ENCODE peak calls at places on chromosomes 5 and 9, in six cellular contexts. Y is BJ, H is heart right ventricle, N is adrenal gland, S is PC-9, J is nephron progenitor cell. G is an unnamed sample.

GRCh38 chr5:390571-391491 is 52.1 kb upstream of the EXOC3 start:
- DNase-seq in Y (no peak), N (peak; percentile 33), S (no peak), H (no peak), J (no peak), G (peak; percentile 29)

GRCh38 chr9:29449294-29449693 is 1876.0 kb upstream of the C9orf72 start:
- DNase-seq in J (no peak), Y (no peak), N (no peak), S (no peak), H (no peak), G (no peak)

GRCh38 chr9:136316271-136316751 is 11.0 kb upstream of the GPSM1 start:
- DNase-seq in J (no peak), H (peak; percentile 8), Y (no peak), N (no peak), S (no peak), G (no peak)

GRCh38 chr5:73280821-73281746 is 108.1 kb downstream of the TMEM174 start:
- DNase-seq in H (no peak), N (peak; percentile 83), Y (no peak), J (no peak), S (peak; percentile 79), G (no peak)

GRCh38 chr9:68720656-68721313 is 15.7 kb downstream of the PIP5K1B start:
- DNase-seq in J (no peak), Y (no peak), N (no peak), S (no peak), H (no peak), G (no peak)

GRCh38 chr9:93318441-93318840 is 133.0 kb upstream of the FAM120A start:
- DNase-seq in J (no peak), H (no peak), S (no peak), Y (no peak), N (no peak), G (no peak)

GRCh38 chr5:157222506-157223230 is 42.0 kb downstream of the ITK start:
- DNase-seq in J (no peak), H (no peak), Y (no peak), S (no peak), N (no peak), G (no peak)

GRCh38 chr9:134399435-134400056 is 73.3 kb downstream of the RXRA start:
- DNase-seq in S (no peak), N (peak; percentile 66), H (no peak), J (no peak), Y (no peak), G (no peak)

GRCh38 chr5:136053336-136054121 is 24.7 kb downstream of the TGFBI start:
- DNase-seq in S (peak; percentile 96), H (no peak), Y (peak; percentile 84), J (no peak), N (peak; percentile 63), G (no peak)

GRCh38 chr5:19859020-19859419 is 129.0 kb downstream of the CDH18 start:
- DNase-seq in J (no peak), S (no peak), Y (no peak), N (no peak), H (no peak), G (no peak)

GRCh38 chr9:22215492-22215891 is 206.4 kb upstream of the CDKN2B start:
- DNase-seq in H (no peak), S (no peak), J (no peak), N (no peak), Y (no peak), G (no peak)

GRCh38 chr5:116532762-116533525 is 41.7 kb downstream of the SEMA6A start:
- DNase-seq in S (no peak), N (no peak), Y (no peak), J (no peak), H (no peak), G (no peak)

GRCh38 chr5:146699729-146700430 is 178.7 kb downstream of the PPP2R2B start:
- DNase-seq in H (no peak), Y (no peak), N (no peak), J (no peak), S (no peak), G (no peak)

GRCh38 chr9:99118782-99119466 is 14.0 kb downstream of the TGFBR1 start:
- DNase-seq in N (no peak), S (no peak), H (no peak), J (no peak), Y (no peak), G (no peak)

GRCh38 chr5:104533498-104533897 is 970.9 kb upstream of the NUDT12 start:
- DNase-seq in S (peak; percentile 49), N (no peak), Y (no peak), J (no peak), H (no peak), G (no peak)

GRCh38 chr5:26482817-26483375 is 555.5 kb downstream of the CDH9 start:
- DNase-seq in J (peak; percentile 38), S (no peak), Y (no peak), H (no peak), N (peak; percentile 63), G (no peak)

GRCh38 chr9:135724186-135724797 is 22.3 kb downstream of the KCNT1 start:
- DNase-seq in J (no peak), H (no peak), Y (no peak), N (no peak), S (no peak), G (no peak)

GRCh38 chr5:74149395-74149794 is 491.1 kb downstream of the ENC1 start:
- DNase-seq in H (no peak), Y (peak; percentile 64), N (peak; percentile 79), S (no peak), J (no peak), G (no peak)

GRCh38 chr5:51387854-51388320 is 4.6 kb downstream of the ISL1 start:
- DNase-seq in Y (no peak), S (no peak), J (no peak), H (no peak), N (peak; percentile 62), G (no peak)

GRCh38 chr9:132615822-132616221 is 33.4 kb downstream of the BARHL1 start:
- DNase-seq in S (no peak), J (no peak), Y (no peak), N (no peak), H (no peak), G (no peak)

GRCh38 chr5:131466171-131466766 is 168.8 kb downstream of the RAPGEF6 start:
- DNase-seq in J (no peak), Y (peak; percentile 31), N (no peak), H (no peak), S (no peak), G (no peak)

GRCh38 chr9:97993000-97993399 is 9.9 kb downstream of the ANP32B start:
- DNase-seq in N (no peak), H (no peak), J (no peak), S (no peak), Y (no peak), G (no peak)

GRCh38 chr9:81855538-81855937 is 72.7 kb upstream of the SPATA31D4 start:
- DNase-seq in N (no peak), Y (peak; percentile 32), J (no peak), H (no peak), S (peak; percentile 82), G (no peak)

GRCh38 chr5:90227688-90228087 is 181.9 kb downstream of the CETN3 start:
- DNase-seq in Y (no peak), N (no peak), J (peak; percentile 5), S (no peak), H (peak; percentile 12), G (no peak)

GRCh38 chr5:90221947-90222346 is 187.6 kb downstream of the CETN3 start:
- DNase-seq in H (no peak), Y (no peak), J (no peak), S (peak; percentile 77), N (no peak), G (no peak)

GRCh38 chr5:90220554-90220953 is 189.0 kb downstream of the CETN3 start:
- DNase-seq in Y (no peak), J (no peak), H (no peak), N (no peak), S (no peak), G (no peak)

GRCh38 chr5:90226433-90227099 is 183.0 kb downstream of the CETN3 start:
- DNase-seq in J (no peak), S (no peak), Y (no peak), H (no peak), N (no peak), G (no peak)

GRCh38 chr5:90224342-90224741 is 185.2 kb downstream of the CETN3 start:
- DNase-seq in N (no peak), J (no peak), H (no peak), Y (no peak), S (no peak), G (no peak)
- TF ChIP-seq CTCF in N (no peak), J (no peak), H (no peak), Y (no peak), S (no peak), G (no peak)

GRCh38 chr9:27457445-27457844 is 66.6 kb upstream of the IFNK start:
- DNase-seq in N (peak; percentile 62), S (no peak), H (no peak), Y (no peak), J (no peak), G (no peak)
- TF ChIP-seq CTCF in N (no peak), S (no peak), H (no peak), Y (no peak), J (no peak), G (no peak)

DNA sequence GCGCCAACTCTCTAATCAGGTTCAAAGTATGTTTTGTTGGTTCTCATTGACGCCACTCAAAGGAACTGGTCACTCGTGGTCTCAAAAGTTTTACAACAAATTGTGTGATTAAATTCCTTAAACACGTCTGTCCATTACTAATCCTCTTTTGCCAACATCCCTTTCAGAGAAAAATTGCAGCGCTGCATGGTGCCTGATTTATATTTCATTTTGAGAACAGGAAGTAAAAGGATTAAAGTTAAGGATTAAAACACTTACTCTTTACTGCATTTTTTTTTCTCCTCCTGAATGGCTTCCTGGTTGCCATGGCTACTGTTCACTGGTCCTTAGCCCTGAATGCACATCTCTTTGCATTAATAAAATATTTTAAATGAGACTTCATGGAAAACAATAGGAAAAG is 383.4 kb downstream of the GLIS3 start:
- DNase-seq in H (no peak), Y (no peak), S (no peak), N (no peak), J (no peak), G (no peak)
- TF ChIP-seq CTCF in H (no peak), Y (no peak), S (no peak), N (no peak), J (no peak), G (no peak)

GRCh38 chr5:170235881-170236864 is 3.4 kb downstream of the C5orf58 start:
- DNase-seq in Y (no peak), S (no peak), H (no peak), J (no peak), N (no peak), G (no peak)

GRCh38 chr5:170238456-170238855 is 5.7 kb downstream of the C5orf58 start:
- DNase-seq in Y (no peak), J (no peak), S (no peak), H (no peak), N (no peak), G (no peak)

GRCh38 chr5:170233358-170233892 is 640 bp downstream of the C5orf58 start:
- DNase-seq in S (no peak), H (no peak), Y (no peak), N (no peak), J (no peak), G (no peak)

GRCh38 chr5:170228756-170229459 is 3.9 kb upstream of the C5orf58 start:
- DNase-seq in H (no peak), J (no peak), S (peak; percentile 32), N (no peak), Y (no peak), G (no peak)

DNA sequence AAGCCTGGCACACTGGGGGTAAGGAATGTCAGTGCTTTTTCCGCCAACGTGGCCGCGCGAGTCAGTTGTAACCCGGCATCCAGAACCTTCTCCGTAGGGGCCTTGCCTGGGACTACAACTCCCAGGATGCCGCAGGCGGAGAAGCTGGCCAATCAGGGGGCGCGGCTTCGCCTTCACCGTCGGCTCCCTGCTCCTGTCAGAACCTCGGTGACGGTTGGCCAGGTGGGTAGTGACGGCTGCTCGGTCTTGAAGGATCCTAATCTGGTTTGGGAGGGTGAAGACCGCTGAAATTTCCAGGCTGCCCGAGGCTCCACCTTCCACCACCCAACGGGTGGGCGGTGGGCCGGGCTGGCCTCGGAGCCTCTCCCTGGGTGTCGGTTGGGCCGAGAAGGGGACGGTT is at the start of gene C5orf58:
- DNase-seq in N (no peak), H (peak; percentile 26), J (no peak), S (no peak), Y (no peak), G (no peak)
- TF ChIP-seq CTCF in N (no peak), H (no peak), J (no peak), S (no peak), Y (no peak), G (no peak)

G was measured in mesothelial cell of epicardium.